ENCODE peak calls at places on chromosome 9, in six cellular contexts. Q is trophoblast cell, K is psoas muscle, L is tibial nerve, D is uterus, G is A549. A is an unnamed sample.

GRCh38 chr9:135179976-135180375 is 92.5 kb downstream of the OLFM1 start:
- DNase-seq in Q (no peak), K (no peak), L (no peak), D (no peak), G (no peak), A (no peak)

GRCh38 chr9:137376386-137376785 is 46.6 kb downstream of the EXD3 start:
- DNase-seq in Q (no peak), K (no peak), L (no peak), D (no peak), G (no peak), A (no peak)

GRCh38 chr9:129676970-129677369 is 11.5 kb downstream of the PRRX2 start:
- DNase-seq in Q (no peak), K (no peak), L (no peak), D (no peak), G (no peak), A (no peak)

GRCh38 chr9:72441296-72442211 is 76.5 kb upstream of the ZFAND5 start:
- DNase-seq in Q (no peak), K (no peak), L (no peak), D (no peak), G (no peak), A (peak; percentile 59)

GRCh38 chr9:89961616-89962341 is 357.0 kb downstream of the GADD45G start:
- DNase-seq in Q (no peak), K (no peak), L (no peak), D (no peak), G (no peak), A (no peak)

GRCh38 chr9:35577486-35577885 is 27.6 kb upstream of the TESK1 start:
- DNase-seq in Q (no peak), K (no peak), L (no peak), D (no peak), G (no peak), A (no peak)

GRCh38 chr9:15357050-15357653 is 50.1 kb upstream of the TTC39B start:
- DNase-seq in Q (no peak), K (no peak), L (no peak), D (no peak), G (no peak), A (no peak)

GRCh38 chr9:114851301-114851700 is 45.5 kb upstream of the TNFSF15 start:
- DNase-seq in Q (no peak), K (no peak), L (no peak), D (no peak), G (no peak), A (no peak)

GRCh38 chr9:35756275-35756742 is 2.2 kb upstream of the MSMP start:
- DNase-seq in Q (no peak), K (peak; percentile 81), L (peak; percentile 41), D (no peak), G (no peak), A (no peak)

GRCh38 chr9:4750021-4750673 is 9.1 kb upstream of the AK3 start:
- DNase-seq in Q (peak; percentile 81), K (no peak), L (peak; percentile 54), D (no peak), G (no peak), A (peak; percentile 12)

GRCh38 chr9:132214027-132214622 is 52.3 kb downstream of the NTNG2 start:
- DNase-seq in Q (peak; percentile 38), K (peak; percentile 85), L (peak; percentile 8), D (peak; percentile 79), G (peak; percentile 72), A (peak; percentile 69)

GRCh38 chr9:71552480-71552879 is 215.8 kb downstream of the CEMIP2 start:
- DNase-seq in Q (no peak), K (no peak), L (no peak), D (no peak), G (no peak), A (no peak)

GRCh38 chr9:131827821-131828369 is 88.0 kb upstream of the RAPGEF1 start:
- DNase-seq in Q (no peak), K (no peak), L (no peak), D (no peak), G (no peak), A (no peak)

GRCh38 chr9:123423036-123423640 is 67.1 kb downstream of the CRB2 start:
- DNase-seq in Q (no peak), K (no peak), L (no peak), D (no peak), G (no peak), A (no peak)

GRCh38 chr9:92026206-92027002 is 76.4 kb upstream of the ROR2 start:
- DNase-seq in Q (no peak), K (no peak), L (no peak), D (no peak), G (no peak), A (no peak)

GRCh38 chr9:124045076-124045829 is 33.7 kb downstream of the LHX2 start:
- DNase-seq in Q (peak; percentile 31), K (peak; percentile 67), L (no peak), D (peak; percentile 47), G (no peak), A (no peak)

GRCh38 chr9:109249615-109250014 is 71.2 kb downstream of the EPB41L4B start:
- DNase-seq in Q (no peak), K (no peak), L (no peak), D (no peak), G (no peak), A (no peak)

GRCh38 chr9:5864446-5864845 is 26.2 kb upstream of the MLANA start:
- DNase-seq in Q (no peak), K (no peak), L (no peak), D (no peak), G (no peak), A (no peak)

GRCh38 chr9:86706391-86706790 is 240.9 kb downstream of the GAS1 start:
- DNase-seq in Q (peak; percentile 37), K (no peak), L (no peak), D (no peak), G (no peak), A (no peak)

GRCh38 chr9:130426883-130427282 is 17.9 kb upstream of the ASS1 start:
- DNase-seq in Q (no peak), K (peak; percentile 77), L (no peak), D (peak; percentile 34), G (peak; percentile 33), A (peak; percentile 75)

GRCh38 chr9:78298046-78298511 is 1.2 kb downstream of the PSAT1 start:
- DNase-seq in Q (no peak), K (no peak), L (no peak), D (no peak), G (peak; percentile 38), A (no peak)

GRCh38 chr9:4318741-4319140 is 18.9 kb upstream of the GLIS3 start:
- DNase-seq in Q (no peak), K (no peak), L (no peak), D (no peak), G (no peak), A (no peak)

GRCh38 chr9:77210116-77210515 is 32.8 kb downstream of the VPS13A start:
- DNase-seq in Q (no peak), K (no peak), L (no peak), D (no peak), G (no peak), A (no peak)

GRCh38 chr9:135611142-135611874 is 28.0 kb downstream of the GLT6D1 start:
- DNase-seq in Q (no peak), K (no peak), L (no peak), D (no peak), G (no peak), A (no peak)

GRCh38 chr9:34493972-34494535 is 28.7 kb downstream of the ENHO start:
- DNase-seq in Q (peak; percentile 59), K (peak; percentile 73), L (peak; percentile 51), D (no peak), G (peak; percentile 20), A (no peak)

GRCh38 chr9:136693490-136694162 is 6.4 kb upstream of the AGPAT2 start:
- DNase-seq in Q (peak; percentile 89), K (no peak), L (no peak), D (peak; percentile 19), G (peak; percentile 95), A (no peak)

GRCh38 chr9:104774831-104775573 is 11.1 kb downstream of the NIPSNAP3B start:
- DNase-seq in Q (peak; percentile 19), K (no peak), L (no peak), D (no peak), G (no peak), A (no peak)

GRCh38 chr9:104773118-104773517 is 9.2 kb downstream of the NIPSNAP3B start:
- DNase-seq in Q (no peak), K (no peak), L (no peak), D (no peak), G (no peak), A (no peak)

GRCh38 chr9:104774132-104774531 is 10.2 kb downstream of the NIPSNAP3B start:
- DNase-seq in Q (no peak), K (no peak), L (no peak), D (no peak), G (no peak), A (no peak)

GRCh38 chr9:104775574-104775936 is 11.6 kb downstream of the NIPSNAP3B start:
- DNase-seq in Q (no peak), K (no peak), L (no peak), D (no peak), G (no peak), A (no peak)

GRCh38 chr9:104772707-104773106 is 8.8 kb downstream of the NIPSNAP3B start:
- DNase-seq in Q (no peak), K (no peak), L (no peak), D (no peak), G (no peak), A (no peak)
- H3K27ac ChIP-seq in Q (no peak overlapping the region), K (peak overlapping the region; percentile 81), L (no peak overlapping the region), D (no peak overlapping the region), G (no peak overlapping the region), A (no peak overlapping the region)

GRCh38 chr9:127566351-127567001 is 45.6 kb upstream of the STXBP1 start:
- DNase-seq in Q (peak; percentile 44), K (no peak), L (no peak), D (no peak), G (no peak), A (no peak)
- H3K4me3 ChIP-seq in Q (no peak overlapping the region), K (peak overlapping the region; percentile 74), L (peak overlapping the region; percentile 92), D (no peak overlapping the region), G (peak overlapping the region; percentile 82), A (peak overlapping the region; percentile 98)

DNA sequence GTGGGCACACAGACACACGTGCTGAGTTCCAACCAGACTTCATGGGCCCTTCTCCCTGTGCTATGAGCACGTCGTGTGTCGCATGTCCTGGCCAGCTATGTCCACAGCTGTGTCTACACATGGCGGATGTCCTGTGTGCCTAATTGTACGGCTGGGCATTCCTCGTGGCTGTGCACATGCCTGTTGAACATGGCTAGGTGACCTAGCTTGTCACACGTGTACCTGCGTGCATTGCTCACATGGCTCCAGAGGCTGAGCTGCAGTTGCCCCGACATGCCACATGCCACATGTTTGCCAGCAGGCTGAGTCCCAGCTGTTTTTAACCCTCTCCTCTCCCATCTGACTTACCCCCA is 742 bp upstream of the AQP3 start:
- DNase-seq in Q (no peak), K (no peak), L (no peak), D (no peak), G (no peak), A (no peak)
- H3K27ac ChIP-seq in Q (no peak overlapping the region), K (no peak overlapping the region), L (no peak overlapping the region), D (no peak overlapping the region), G (peak overlapping the region; percentile 43), A (no peak overlapping the region)

DNA sequence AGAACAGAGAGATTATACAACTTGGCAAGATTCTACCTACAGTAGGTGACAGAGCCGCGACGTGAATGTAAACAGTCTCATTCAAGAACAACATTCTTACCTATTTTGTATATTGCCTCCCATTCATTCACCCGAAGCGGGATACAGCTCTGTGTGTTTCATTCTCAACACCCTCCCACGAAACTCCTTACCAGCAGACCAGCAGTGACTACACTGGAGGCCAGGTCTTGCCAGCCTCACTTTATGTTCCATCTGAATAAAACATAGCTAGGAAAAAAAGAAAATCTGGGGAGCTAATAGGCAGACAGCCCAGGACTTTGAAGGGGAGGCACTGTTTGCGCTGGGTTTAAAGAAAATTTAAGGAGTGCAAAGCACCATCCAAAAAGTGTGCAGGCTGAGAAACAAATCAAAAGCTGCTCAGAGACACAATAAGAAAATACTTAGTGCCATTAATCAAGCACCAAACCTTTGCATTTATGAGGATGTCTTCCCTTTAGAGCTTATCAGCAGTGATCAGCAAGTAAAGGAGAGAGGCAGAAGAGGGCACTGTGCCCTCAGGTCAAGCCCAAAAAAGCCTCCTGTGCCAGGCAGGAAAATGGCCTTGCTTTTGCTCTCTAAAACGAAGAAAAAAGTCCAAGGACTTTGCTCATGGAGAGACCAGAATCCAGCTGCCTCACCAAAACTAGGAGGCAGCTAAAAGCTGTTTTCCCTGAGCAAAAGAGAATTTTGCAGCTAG is 295.2 kb downstream of the BNC2 start:
- DNase-seq in Q (no peak), K (no peak), L (no peak), D (peak; percentile 57), G (no peak), A (peak; percentile 8)
- H3K4me3 ChIP-seq in Q (no peak overlapping the region), K (no peak overlapping the region), L (no peak overlapping the region), D (peak overlapping the region; percentile 25), G (no peak overlapping the region), A (no peak overlapping the region)

A was measured in SJSA1.